ENCODE peak calls at places on chromosome 18, in five cellular contexts. N is IMR-90, E is K562, G is SK-N-SH, D is HepG2. H is an unnamed sample.

GRCh38 chr18:56003651-56004050 is 415.7 kb upstream of the TCF4 start:
- DNase-seq in G (no peak), N (no peak), D (no peak), E (no peak), H (no peak)

GRCh38 chr18:63374520-63374919 is 7.5 kb upstream of the KDSR start:
- DNase-seq in E (no peak), D (no peak), G (no peak), N (peak), H (no peak)

GRCh38 chr18:23384778-23385736 is 68.0 kb upstream of the RIOK3 start:
- DNase-seq in D (peak), E (no peak), G (no peak), N (no peak), H (no peak)

GRCh38 chr18:7017013-7017412 is 100.6 kb downstream of the LAMA1 start:
- DNase-seq in N (no peak), D (no peak), G (no peak), E (no peak), H (no peak)

GRCh38 chr18:7871560-7872456 is 304.7 kb downstream of the PTPRM start:
- DNase-seq in D (peak), E (no peak), G (no peak), N (peak), H (no peak)

GRCh38 chr18:31046916-31047315 is 4.4 kb upstream of the DSC3 start:
- DNase-seq in E (no peak), G (no peak), N (no peak), D (no peak), H (no peak)

GRCh38 chr18:46167971-46168370 is 63.8 kb downstream of the HAUS1 start:
- DNase-seq in D (no peak), G (no peak), N (no peak), E (no peak), H (peak)

GRCh38 chr18:55286257-55286825 is 301.7 kb downstream of the TCF4 start:
- DNase-seq in E (no peak), N (no peak), G (no peak), D (no peak), H (no peak)

GRCh38 chr18:62324917-62325805 is at the start of gene TNFRSF11A:
- DNase-seq in N (no peak), G (peak), E (peak), D (no peak), H (no peak)

GRCh38 chr18:71443726-71444480 is 1100.2 kb downstream of the CBLN2 start:
- DNase-seq in D (no peak), N (no peak), E (no peak), G (no peak), H (no peak)

GRCh38 chr18:46393230-46393629 is 263.8 kb downstream of the LOXHD1 start:
- DNase-seq in G (peak), D (no peak), N (no peak), E (peak), H (no peak)

GRCh38 chr18:12621737-12622306 is 36.1 kb downstream of the SPIRE1 start:
- DNase-seq in N (peak), G (no peak), E (peak), D (no peak), H (no peak)

GRCh38 chr18:36532394-36532793 is 234.9 kb downstream of the FHOD3 start:
- DNase-seq in N (peak), D (no peak), G (no peak), E (no peak), H (no peak)

GRCh38 chr18:62187543-62188378 is 706 bp downstream of the RELCH start:
- DNase-seq in N (peak), G (no peak), E (peak), D (peak), H (no peak)

GRCh38 chr18:74334242-74334893 is 18.7 kb downstream of the C18orf63 start:
- DNase-seq in D (no peak), N (no peak), G (no peak), E (no peak), H (no peak)

GRCh38 chr18:39453356-39453755 is 1887.8 kb upstream of the CELF4 start:
- DNase-seq in D (no peak), G (no peak), N (no peak), E (no peak), H (no peak)

GRCh38 chr18:10061566-10061965 is 147.8 kb downstream of the VAPA start:
- DNase-seq in E (no peak), D (no peak), N (no peak), G (peak), H (no peak)

GRCh38 chr18:41973989-41974388 is 19.0 kb downstream of the PIK3C3 start:
- DNase-seq in G (no peak), D (no peak), E (no peak), N (no peak), H (no peak)

GRCh38 chr18:23356915-23357421 is 96.1 kb upstream of the RIOK3 start:
- DNase-seq in E (no peak), D (peak), G (no peak), N (peak), H (no peak)

GRCh38 chr18:9855686-9856085 is 30.1 kb upstream of the TXNDC2 start:
- DNase-seq in D (no peak), G (no peak), E (no peak), N (no peak), H (no peak)

GRCh38 chr18:10563886-10564285 is 38.1 kb downstream of the NAPG start:
- DNase-seq in D (no peak), E (no peak), N (no peak), G (no peak), H (no peak)

GRCh38 chr18:44474067-44474411 is 206.6 kb upstream of the SETBP1 start:
- DNase-seq in G (no peak), D (no peak), E (no peak), N (no peak), H (no peak)

GRCh38 chr18:3500016-3500415 is 50.0 kb downstream of the TGIF1 start:
- DNase-seq in E (no peak), G (no peak), D (peak), N (no peak), H (no peak)

GRCh38 chr18:3872651-3873050 is 422.7 kb downstream of the TGIF1 start:
- DNase-seq in E (no peak), G (no peak), N (no peak), D (no peak), H (peak)

GRCh38 chr18:5515007-5515744 is 28.6 kb downstream of the EPB41L3 start:
- DNase-seq in E (no peak), G (no peak), N (no peak), D (no peak), H (no peak)

GRCh38 chr18:33579147-33579867 is 1.3 kb downstream of the ASXL3 start:
- DNase-seq in D (no peak), G (no peak), E (no peak), N (no peak), H (no peak)

GRCh38 chr18:75293591-75293990 is 83.0 kb downstream of the TSHZ1 start:
- DNase-seq in G (no peak), D (no peak), E (no peak), N (peak), H (no peak)

GRCh38 chr18:51135795-51136194 is 61.7 kb downstream of the MEX3C start:
- DNase-seq in E (no peak), G (no peak), N (no peak), D (peak), H (no peak)

GRCh38 chr18:23191952-23192662 is 56.8 kb downstream of the CABLES1 start:
- DNase-seq in N (peak), D (no peak), E (no peak), G (peak), H (no peak)

GRCh38 chr18:8870528-8870927 is 165.2 kb downstream of the MTCL1 start:
- DNase-seq in E (no peak), D (no peak), G (no peak), N (no peak), H (no peak)

GRCh38 chr18:77124452-77124922 is 8.1 kb downstream of the MBP start:
- DNase-seq in D (no peak), N (no peak), E (no peak), G (no peak), H (peak)

GRCh38 chr18:13264986-13265900 is 46.7 kb downstream of the LDLRAD4 start:
- DNase-seq in E (no peak), D (no peak), G (no peak), N (no peak), H (no peak)

GRCh38 chr18:22604390-22604985 is 186.8 kb upstream of the CTAGE1 start:
- DNase-seq in D (no peak), G (no peak), N (peak), E (no peak), H (no peak)

GRCh38 chr18:25141796-25142365 is 210.1 kb downstream of the ZNF521 start:
- DNase-seq in N (no peak), E (no peak), D (no peak), G (no peak), H (no peak)

GRCh38 chr18:39825485-39825884 is 2129.5 kb upstream of the PIK3C3 start:
- DNase-seq in E (no peak), N (no peak), D (no peak), G (no peak), H (no peak)

GRCh38 chr18:44672506-44672905 is 8.2 kb upstream of the SETBP1 start:
- DNase-seq in N (no peak), G (no peak), D (no peak), E (no peak), H (no peak)

GRCh38 chr18:12726774-12727550 is 24.1 kb downstream of the PSMG2 start:
- DNase-seq in G (peak), D (peak), N (peak), E (peak), H (no peak)

GRCh38 chr18:6943143-6943542 is 174.5 kb downstream of the LAMA1 start:
- DNase-seq in E (no peak), G (no peak), D (no peak), N (no peak), H (no peak)

GRCh38 chr18:27605107-27605834 is 420.2 kb upstream of the CHST9 start:
- DNase-seq in N (peak), G (peak), D (peak), E (peak), H (no peak)
- TF ChIP-seq MXI1 in N (no peak), G (no peak), D (no peak), E (no peak), H (no peak)

GRCh38 chr18:78689606-78690005 is 290.0 kb upstream of the SALL3 start:
- DNase-seq in D (no peak), N (no peak), E (no peak), G (no peak), H (no peak)
- TF ChIP-seq MXI1 in D (no peak), N (no peak), E (no peak), G (no peak), H (no peak)

GRCh38 chr18:35424356-35424755 is 47.2 kb upstream of the ZNF396 start:
- DNase-seq in D (no peak), N (no peak), G (no peak), E (no peak), H (no peak)

GRCh38 chr18:35417223-35417622 is 40.1 kb upstream of the ZNF396 start:
- DNase-seq in E (no peak), G (no peak), N (no peak), D (no peak), H (no peak)

GRCh38 chr18:35418610-35419009 is 41.5 kb upstream of the ZNF396 start:
- DNase-seq in G (no peak), E (no peak), D (no peak), N (no peak), H (no peak)

DNA sequence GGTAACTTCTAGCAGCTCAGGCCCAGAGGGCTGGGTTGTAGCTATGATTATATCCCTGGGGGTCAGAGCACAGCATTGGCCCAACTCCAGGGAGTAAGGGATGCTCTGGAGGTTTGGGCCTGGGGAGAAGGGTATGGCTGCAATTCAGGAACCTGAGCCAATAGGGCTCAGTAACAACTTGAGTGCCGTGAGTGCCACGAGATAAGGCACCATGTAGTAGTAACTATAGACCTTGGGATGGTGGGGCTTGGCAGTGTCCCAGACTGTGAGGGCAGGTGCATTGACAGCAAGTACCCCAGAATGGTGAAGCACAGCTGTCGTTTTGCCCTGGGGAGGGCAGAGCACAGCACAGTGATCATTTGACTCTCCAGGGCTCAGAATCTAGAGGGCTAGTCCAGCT is 45.1 kb upstream of the ZNF396 start:
- DNase-seq in E (no peak), N (no peak), D (no peak), G (no peak), H (no peak)
- TF ChIP-seq MXI1 in E (no peak), N (no peak), D (no peak), G (no peak), H (no peak)

GRCh38 chr18:2173464-2173863 is 397.8 kb downstream of the METTL4 start:
- DNase-seq in E (no peak), N (peak), G (no peak), D (no peak), H (no peak)
- TF ChIP-seq MXI1 in E (no peak), N (no peak), G (no peak), D (no peak), H (no peak)

GRCh38 chr18:26700728-26701127 is 152.4 kb upstream of the KCTD1 start:
- DNase-seq in N (no peak), E (no peak), D (no peak), G (no peak), H (no peak)
- TF ChIP-seq MXI1 in N (no peak), E (no peak), D (no peak), G (no peak), H (no peak)

GRCh38 chr18:79385749-79386341 is 9.9 kb upstream of the NFATC1 start:
- DNase-seq in N (no peak), D (no peak), E (no peak), G (peak), H (no peak)
- TF ChIP-seq MXI1 in N (no peak), D (no peak), E (no peak), G (no peak), H (no peak)

DNA sequence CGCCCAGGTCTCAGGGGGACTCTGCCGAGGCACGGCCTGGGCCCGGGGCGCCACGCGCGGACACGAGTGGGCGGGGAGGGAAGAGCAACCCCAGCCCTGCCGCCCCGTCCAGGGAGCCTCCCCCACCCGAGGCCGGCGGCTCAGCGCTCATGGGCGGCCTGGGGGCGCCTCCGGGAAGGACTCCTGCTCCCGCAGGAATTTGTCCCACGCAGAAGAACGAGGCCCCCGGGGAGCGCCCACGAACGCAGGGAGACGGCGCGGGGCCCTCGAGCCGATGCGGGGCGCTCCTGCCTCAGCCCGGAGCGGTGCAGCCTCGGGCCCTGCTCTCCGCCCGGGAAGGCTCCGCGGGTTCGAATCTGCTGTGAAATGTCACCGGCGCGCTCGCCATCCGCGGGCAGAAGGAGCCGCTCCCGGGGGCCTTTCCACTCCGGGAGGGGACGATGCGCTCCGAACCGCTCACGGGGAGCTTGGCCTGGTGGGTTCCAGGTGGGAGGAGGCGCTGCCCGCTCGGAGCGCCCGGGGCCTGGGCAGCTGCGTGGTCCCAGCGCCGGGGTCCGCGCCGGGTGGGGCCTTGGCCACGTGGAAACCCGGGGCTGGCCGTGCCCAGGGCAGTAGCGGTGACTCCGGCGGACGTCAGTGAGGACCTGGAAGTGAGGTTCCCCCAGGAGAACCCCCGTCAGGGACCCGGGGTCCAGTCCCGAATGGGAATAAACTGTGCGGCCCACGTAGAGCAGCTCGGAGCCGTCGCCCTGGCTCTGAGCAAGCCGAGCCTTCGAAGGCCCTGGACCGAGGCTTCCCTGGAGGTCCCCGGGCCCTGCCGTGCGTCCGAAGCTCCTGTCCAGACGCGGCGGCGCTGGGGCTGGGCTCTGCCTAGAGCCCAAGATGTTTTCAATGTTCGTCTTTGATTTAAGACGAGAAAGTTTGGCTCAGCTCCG is 41.4 kb upstream of the CTDP1 start:
- DNase-seq in D (no peak), G (no peak), E (no peak), N (no peak), H (no peak)
- TF ChIP-seq MXI1 in D (no peak), G (no peak), E (no peak), N (no peak), H (no peak)

GRCh38 chr18:995641-996040 is 91.0 kb downstream of the ADCYAP1 start:
- DNase-seq in E (no peak), G (no peak), N (peak), D (no peak), H (no peak)
- TF ChIP-seq MXI1 in E (no peak), G (no peak), N (no peak), D (no peak), H (no peak)

GRCh38 chr18:21393986-21394385 is 152.0 kb downstream of the GREB1L start:
- DNase-seq in G (no peak), D (no peak), N (no peak), E (no peak), H (no peak)
- TF ChIP-seq MXI1 in G (no peak), D (no peak), N (no peak), E (no peak), H (no peak)

GRCh38 chr18:34838669-34839068 is 128.6 kb downstream of the DTNA start:
- DNase-seq in N (no peak), E (no peak), G (no peak), D (no peak), H (no peak)

GRCh38 chr18:34840416-34840815 is 130.3 kb downstream of the DTNA start:
- DNase-seq in D (no peak), N (no peak), E (no peak), G (no peak), H (no peak)

GRCh38 chr18:34835466-34835865 is 125.4 kb downstream of the DTNA start:
- DNase-seq in G (no peak), E (no peak), D (no peak), N (no peak), H (no peak)

GRCh38 chr18:34834897-34835296 is 124.8 kb downstream of the DTNA start:
- DNase-seq in G (no peak), N (no peak), D (no peak), E (no peak), H (no peak)

DNA sequence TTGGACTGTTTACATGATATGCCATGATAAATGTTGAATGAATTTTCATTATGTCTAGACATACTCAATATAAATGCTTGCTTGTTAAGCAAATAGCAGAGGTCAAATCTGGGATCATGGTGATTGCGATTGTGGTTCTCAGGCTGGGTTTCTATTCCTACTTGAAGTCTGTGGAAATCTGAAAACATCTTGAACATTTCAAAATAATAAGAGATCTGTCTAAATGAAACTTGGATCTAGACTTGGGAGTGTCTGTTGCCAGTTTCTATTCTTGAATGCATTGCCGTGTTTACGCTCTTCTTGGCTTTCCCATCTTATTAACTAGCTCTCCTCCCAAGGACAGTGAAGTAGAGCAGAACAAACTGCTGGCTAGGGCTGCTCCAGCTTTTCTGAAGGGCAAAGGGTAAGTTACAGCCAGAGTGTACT is 127.7 kb downstream of the DTNA start:
- DNase-seq in G (no peak), E (no peak), N (peak), D (no peak), H (no peak)
- TF ChIP-seq MXI1 in G (no peak), E (no peak), N (no peak), D (no peak), H (no peak)

H was measured in GM12878.